ENCODE peak calls at places on chromosomes 4 and X, in eight cellular contexts. D, L, W, G, Q, V, F and T are unnamed samples.

GRCh38 chr4:336893-337142 is 796 bp upstream of the ZNF141 start:
- DNase-seq in D (no peak), L (no peak), W (no peak), G (no peak), Q (no peak), V (no peak), F (no peak), T (no peak)

GRCh38 chr4:27123050-27123768 is 262.6 kb downstream of the STIM2 start:
- DNase-seq in D (no peak), L (no peak), W (no peak), G (no peak), Q (no peak), V (peak), F (no peak), T (no peak)

GRCh38 chr4:15718465-15718864 is 15.6 kb downstream of the BST1 start:
- DNase-seq in D (no peak), L (no peak), W (no peak), G (no peak), Q (no peak), V (no peak), F (no peak), T (no peak)

GRCh38 chr4:143402776-143403550 is 66.3 kb downstream of the GAB1 start:
- DNase-seq in D (no peak), L (no peak), W (no peak), G (no peak), Q (no peak), V (no peak), F (no peak), T (no peak)

GRCh38 chr4:57442834-57443291 is 332.7 kb upstream of the IGFBP7 start:
- DNase-seq in D (no peak), L (peak), W (no peak), G (peak), Q (no peak), V (peak), F (peak), T (peak)

GRCh38 chr4:101953949-101954348 is 163.4 kb downstream of the BANK1 start:
- DNase-seq in D (no peak), L (peak), W (no peak), G (peak), Q (no peak), V (no peak), F (no peak), T (no peak)

GRCh38 chr4:156672924-156673323 is 298.7 kb downstream of the PDGFC start:
- DNase-seq in D (no peak), L (no peak), W (no peak), G (no peak), Q (no peak), V (no peak), F (no peak), T (no peak)

GRCh38 chr4:57633212-57633859 is 523.2 kb upstream of the IGFBP7 start:
- DNase-seq in D (no peak), L (no peak), W (no peak), G (no peak), Q (no peak), V (no peak), F (no peak), T (no peak)

GRCh38 chr4:152206646-152207435 is 329.1 kb downstream of the FBXW7 start:
- DNase-seq in D (no peak), L (no peak), W (no peak), G (no peak), Q (no peak), V (no peak), F (no peak), T (no peak)

GRCh38 chr4:186939766-186940165 is 216.1 kb upstream of the FAT1 start:
- DNase-seq in D (no peak), L (no peak), W (no peak), G (no peak), Q (no peak), V (no peak), F (no peak), T (no peak)

GRCh38 chr4:7904942-7905341 is 34.7 kb downstream of the AFAP1 start:
- DNase-seq in D (no peak), L (no peak), W (no peak), G (peak), Q (no peak), V (no peak), F (no peak), T (no peak)

GRCh38 chrX:27186671-27187070 is 276.5 kb downstream of the PPP4R3C start:
- DNase-seq in D (no peak), L (peak), W (no peak), G (peak), Q (no peak), V (peak), F (no peak), T (peak)

GRCh38 chr4:63348735-63349673 is 1060.2 kb downstream of the TECRL start:
- DNase-seq in D (no peak), L (no peak), W (no peak), G (no peak), Q (no peak), V (no peak), F (no peak), T (no peak)